ENCODE peak calls at places on chromosomes 13 and 19, in eight cellular contexts. One of them, this sample, is unnamed.

GRCh38 chr13:106083620-106084350 is 451.7 kb downstream of the EFNB2 start:
- DNase-seq in dorsolateral prefrontal cortex: peak
- DNase-seq in progenitor cell of endocrine pancreas: no peak
- DNase-seq in bronchial epithelial cell: peak
- DNase-seq in breast epithelium: no peak
- DNase-seq in choroid plexus epithelial cell: peak
- DNase-seq in epithelial cell of esophagus: peak
- DNase-seq in tibial nerve: no peak
- DNase-seq in this sample: peak

GRCh38 chr13:42569576-42570344 is 4.2 kb upstream of the TNFSF11 start:
- DNase-seq in breast epithelium: no peak
- DNase-seq in tibial nerve: no peak
- DNase-seq in progenitor cell of endocrine pancreas: no peak
- DNase-seq in choroid plexus epithelial cell: no peak
- DNase-seq in epithelial cell of esophagus: no peak
- DNase-seq in dorsolateral prefrontal cortex: no peak
- DNase-seq in bronchial epithelial cell: no peak
- DNase-seq in this sample: no peak

GRCh38 chr13:30818323-30818960 is 83.1 kb downstream of the ALOX5AP start:
- DNase-seq in epithelial cell of esophagus: peak
- DNase-seq in bronchial epithelial cell: peak
- DNase-seq in dorsolateral prefrontal cortex: no peak
- DNase-seq in tibial nerve: no peak
- DNase-seq in progenitor cell of endocrine pancreas: no peak
- DNase-seq in breast epithelium: no peak
- DNase-seq in choroid plexus epithelial cell: peak
- DNase-seq in this sample: peak

GRCh38 chr13:40116008-40116407 is 460.5 kb downstream of the COG6 start:
- DNase-seq in bronchial epithelial cell: peak
- DNase-seq in tibial nerve: peak
- DNase-seq in progenitor cell of endocrine pancreas: no peak
- DNase-seq in breast epithelium: no peak
- DNase-seq in epithelial cell of esophagus: peak
- DNase-seq in dorsolateral prefrontal cortex: no peak
- DNase-seq in choroid plexus epithelial cell: peak
- DNase-seq in this sample: peak

GRCh38 chr13:95494082-95494681 is 58.3 kb upstream of the CLDN10 start:
- DNase-seq in tibial nerve: peak
- DNase-seq in breast epithelium: no peak
- DNase-seq in progenitor cell of endocrine pancreas: no peak
- DNase-seq in dorsolateral prefrontal cortex: no peak
- DNase-seq in choroid plexus epithelial cell: peak
- DNase-seq in bronchial epithelial cell: peak
- DNase-seq in epithelial cell of esophagus: peak
- DNase-seq in this sample: peak

GRCh38 chr13:38879278-38879677 is 111.4 kb downstream of the STOML3 start:
- DNase-seq in tibial nerve: no peak
- DNase-seq in dorsolateral prefrontal cortex: no peak
- DNase-seq in progenitor cell of endocrine pancreas: no peak
- DNase-seq in choroid plexus epithelial cell: peak
- DNase-seq in bronchial epithelial cell: no peak
- DNase-seq in breast epithelium: no peak
- DNase-seq in epithelial cell of esophagus: no peak
- DNase-seq in this sample: peak

GRCh38 chr19:48632692-48633147 is 4.5 kb downstream of the DBP start:
- DNase-seq in tibial nerve: no peak
- DNase-seq in bronchial epithelial cell: peak
- DNase-seq in dorsolateral prefrontal cortex: no peak
- DNase-seq in choroid plexus epithelial cell: no peak
- DNase-seq in breast epithelium: no peak
- DNase-seq in progenitor cell of endocrine pancreas: no peak
- DNase-seq in epithelial cell of esophagus: peak
- DNase-seq in this sample: no peak

GRCh38 chr19:751501-752341 is 809 bp downstream of the MISP start:
- DNase-seq in tibial nerve: no peak
- DNase-seq in progenitor cell of endocrine pancreas: no peak
- DNase-seq in epithelial cell of esophagus: peak
- DNase-seq in breast epithelium: no peak
- DNase-seq in bronchial epithelial cell: peak
- DNase-seq in dorsolateral prefrontal cortex: no peak
- DNase-seq in choroid plexus epithelial cell: peak
- DNase-seq in this sample: peak

GRCh38 chr13:90675129-90675528 is 672.4 kb upstream of the MIR17HG start:
- DNase-seq in dorsolateral prefrontal cortex: no peak
- DNase-seq in epithelial cell of esophagus: no peak
- DNase-seq in progenitor cell of endocrine pancreas: no peak
- DNase-seq in bronchial epithelial cell: no peak
- DNase-seq in choroid plexus epithelial cell: no peak
- DNase-seq in tibial nerve: no peak
- DNase-seq in breast epithelium: no peak
- DNase-seq in this sample: peak

GRCh38 chr13:26961890-26962615 is 201.5 kb upstream of the GPR12 start:
- DNase-seq in breast epithelium: no peak
- DNase-seq in tibial nerve: no peak
- DNase-seq in epithelial cell of esophagus: no peak
- DNase-seq in bronchial epithelial cell: no peak
- DNase-seq in choroid plexus epithelial cell: no peak
- DNase-seq in progenitor cell of endocrine pancreas: peak
- DNase-seq in dorsolateral prefrontal cortex: no peak
- DNase-seq in this sample: no peak

GRCh38 chr13:57644106-57644505 is 12.6 kb downstream of the PCDH17 start:
- DNase-seq in dorsolateral prefrontal cortex: no peak
- DNase-seq in epithelial cell of esophagus: no peak
- DNase-seq in breast epithelium: no peak
- DNase-seq in tibial nerve: no peak
- DNase-seq in bronchial epithelial cell: no peak
- DNase-seq in progenitor cell of endocrine pancreas: no peak
- DNase-seq in choroid plexus epithelial cell: no peak
- DNase-seq in this sample: no peak

GRCh38 chr19:2532252-2533071 is 56.5 kb downstream of the GADD45B start:
- DNase-seq in progenitor cell of endocrine pancreas: no peak
- DNase-seq in breast epithelium: no peak
- DNase-seq in epithelial cell of esophagus: peak
- DNase-seq in bronchial epithelial cell: peak
- DNase-seq in tibial nerve: no peak
- DNase-seq in dorsolateral prefrontal cortex: no peak
- DNase-seq in choroid plexus epithelial cell: peak
- DNase-seq in this sample: peak

GRCh38 chr13:43433691-43434121 is 353.1 kb downstream of the ENOX1 start:
- DNase-seq in dorsolateral prefrontal cortex: no peak
- DNase-seq in epithelial cell of esophagus: no peak
- DNase-seq in breast epithelium: no peak
- DNase-seq in choroid plexus epithelial cell: peak
- DNase-seq in tibial nerve: no peak
- DNase-seq in bronchial epithelial cell: no peak
- DNase-seq in progenitor cell of endocrine pancreas: no peak
- DNase-seq in this sample: no peak

DNA sequence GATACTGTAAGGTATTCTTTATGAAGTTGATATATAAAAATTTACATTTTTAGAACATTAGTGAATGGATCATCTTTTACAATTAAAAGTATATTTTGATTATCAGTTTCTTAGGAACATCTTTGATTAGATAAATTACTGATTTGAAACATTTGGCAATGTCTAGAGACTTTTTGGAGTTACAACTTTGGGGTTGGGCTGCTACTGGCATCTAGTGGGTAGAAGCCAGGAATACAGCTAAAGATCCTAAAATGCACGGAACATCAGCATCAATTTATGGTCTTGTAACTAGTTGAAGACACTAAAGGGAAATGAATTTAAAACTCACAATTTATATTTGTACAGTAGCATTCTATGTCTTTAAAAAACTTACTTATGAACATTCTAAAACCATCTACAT is 19.9 kb downstream of the POMP start:
- DNase-seq in tibial nerve: no peak
- DNase-seq in epithelial cell of esophagus: no peak
- DNase-seq in bronchial epithelial cell: no peak
- DNase-seq in dorsolateral prefrontal cortex: no peak
- DNase-seq in progenitor cell of endocrine pancreas: no peak
- DNase-seq in choroid plexus epithelial cell: peak
- DNase-seq in breast epithelium: no peak
- DNase-seq in this sample: no peak
- TF ChIP-seq CTCF in tibial nerve: no peak
- TF ChIP-seq CTCF in epithelial cell of esophagus: no peak
- TF ChIP-seq CTCF in bronchial epithelial cell: no peak
- TF ChIP-seq CTCF in dorsolateral prefrontal cortex: no peak
- TF ChIP-seq CTCF in progenitor cell of endocrine pancreas: peak
- TF ChIP-seq CTCF in choroid plexus epithelial cell: peak
- TF ChIP-seq CTCF in breast epithelium: no peak
- TF ChIP-seq CTCF in this sample: no peak

GRCh38 chr13:108267338-108267737 is 2.2 kb upstream of the TNFSF13B start:
- DNase-seq in tibial nerve: no peak
- DNase-seq in breast epithelium: no peak
- DNase-seq in bronchial epithelial cell: no peak
- DNase-seq in choroid plexus epithelial cell: no peak
- DNase-seq in dorsolateral prefrontal cortex: no peak
- DNase-seq in progenitor cell of endocrine pancreas: no peak
- DNase-seq in epithelial cell of esophagus: no peak
- DNase-seq in this sample: no peak

GRCh38 chr13:108270442-108270841 is 924 bp downstream of the TNFSF13B start:
- DNase-seq in progenitor cell of endocrine pancreas: no peak
- DNase-seq in bronchial epithelial cell: no peak
- DNase-seq in choroid plexus epithelial cell: no peak
- DNase-seq in tibial nerve: no peak
- DNase-seq in breast epithelium: no peak
- DNase-seq in epithelial cell of esophagus: no peak
- DNase-seq in dorsolateral prefrontal cortex: no peak
- DNase-seq in this sample: no peak

GRCh38 chr13:108272333-108272732 is 2.8 kb downstream of the TNFSF13B start:
- DNase-seq in epithelial cell of esophagus: peak
- DNase-seq in tibial nerve: no peak
- DNase-seq in choroid plexus epithelial cell: peak
- DNase-seq in bronchial epithelial cell: peak
- DNase-seq in breast epithelium: no peak
- DNase-seq in dorsolateral prefrontal cortex: no peak
- DNase-seq in progenitor cell of endocrine pancreas: no peak
- DNase-seq in this sample: no peak

GRCh38 chr13:108268713-108269112 is 805 bp upstream of the TNFSF13B start:
- DNase-seq in choroid plexus epithelial cell: no peak
- DNase-seq in epithelial cell of esophagus: no peak
- DNase-seq in bronchial epithelial cell: no peak
- DNase-seq in tibial nerve: no peak
- DNase-seq in breast epithelium: no peak
- DNase-seq in progenitor cell of endocrine pancreas: no peak
- DNase-seq in dorsolateral prefrontal cortex: no peak
- DNase-seq in this sample: no peak

GRCh38 chr13:108269601-108270328 is at the start of gene TNFSF13B:
- DNase-seq in tibial nerve: no peak
- DNase-seq in bronchial epithelial cell: no peak
- DNase-seq in epithelial cell of esophagus: peak
- DNase-seq in dorsolateral prefrontal cortex: peak
- DNase-seq in choroid plexus epithelial cell: peak
- DNase-seq in breast epithelium: no peak
- DNase-seq in progenitor cell of endocrine pancreas: peak
- DNase-seq in this sample: no peak
- TF ChIP-seq CTCF in tibial nerve: no peak
- TF ChIP-seq CTCF in bronchial epithelial cell: no peak
- TF ChIP-seq CTCF in epithelial cell of esophagus: no peak
- TF ChIP-seq CTCF in dorsolateral prefrontal cortex: no peak
- TF ChIP-seq CTCF in choroid plexus epithelial cell: no peak
- TF ChIP-seq CTCF in breast epithelium: no peak
- TF ChIP-seq CTCF in progenitor cell of endocrine pancreas: peak
- TF ChIP-seq CTCF in this sample: no peak

GRCh38 chr19:32104465-32105235 is 240.8 kb upstream of the ZNF507 start:
- DNase-seq in progenitor cell of endocrine pancreas: peak
- DNase-seq in choroid plexus epithelial cell: no peak
- DNase-seq in dorsolateral prefrontal cortex: no peak
- DNase-seq in epithelial cell of esophagus: no peak
- DNase-seq in tibial nerve: no peak
- DNase-seq in bronchial epithelial cell: peak
- DNase-seq in breast epithelium: no peak
- DNase-seq in this sample: peak
- TF ChIP-seq CTCF in progenitor cell of endocrine pancreas: peak
- TF ChIP-seq CTCF in choroid plexus epithelial cell: no peak
- TF ChIP-seq CTCF in dorsolateral prefrontal cortex: no peak
- TF ChIP-seq CTCF in epithelial cell of esophagus: no peak
- TF ChIP-seq CTCF in tibial nerve: no peak
- TF ChIP-seq CTCF in bronchial epithelial cell: no peak
- TF ChIP-seq CTCF in breast epithelium: no peak
- TF ChIP-seq CTCF in this sample: no peak

GRCh38 chr13:51781246-51782022 is 22.5 kb downstream of the DHRS12 start:
- DNase-seq in choroid plexus epithelial cell: peak
- DNase-seq in tibial nerve: no peak
- DNase-seq in epithelial cell of esophagus: peak
- DNase-seq in dorsolateral prefrontal cortex: no peak
- DNase-seq in breast epithelium: no peak
- DNase-seq in bronchial epithelial cell: peak
- DNase-seq in progenitor cell of endocrine pancreas: no peak
- DNase-seq in this sample: no peak
- TF ChIP-seq CTCF in choroid plexus epithelial cell: peak
- TF ChIP-seq CTCF in tibial nerve: no peak
- TF ChIP-seq CTCF in epithelial cell of esophagus: peak
- TF ChIP-seq CTCF in dorsolateral prefrontal cortex: peak
- TF ChIP-seq CTCF in breast epithelium: peak
- TF ChIP-seq CTCF in bronchial epithelial cell: peak
- TF ChIP-seq CTCF in progenitor cell of endocrine pancreas: peak
- TF ChIP-seq CTCF in this sample: peak

DNA sequence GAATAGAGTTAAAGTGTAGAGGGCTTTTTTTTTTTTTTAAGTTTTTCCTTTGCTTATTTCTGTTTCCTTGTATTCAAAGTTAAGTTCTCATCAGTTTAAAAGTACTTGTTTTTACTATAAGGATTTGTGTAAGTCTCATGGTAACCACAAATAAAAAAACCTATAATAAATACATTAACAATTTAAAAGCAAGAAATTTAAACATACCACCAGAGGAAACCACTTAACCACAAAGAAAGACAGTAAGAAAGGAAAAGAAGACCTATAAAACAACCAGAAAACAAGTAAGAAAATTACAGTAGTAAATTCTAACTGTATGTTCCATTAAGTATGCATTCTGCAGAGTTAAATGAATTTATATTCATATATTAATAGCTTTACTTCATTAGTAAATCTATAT is 999.1 kb upstream of the ATXN8OS start:
- DNase-seq in breast epithelium: no peak
- DNase-seq in dorsolateral prefrontal cortex: no peak
- DNase-seq in tibial nerve: no peak
- DNase-seq in bronchial epithelial cell: no peak
- DNase-seq in progenitor cell of endocrine pancreas: no peak
- DNase-seq in choroid plexus epithelial cell: no peak
- DNase-seq in epithelial cell of esophagus: no peak
- DNase-seq in this sample: no peak
- TF ChIP-seq CTCF in breast epithelium: no peak
- TF ChIP-seq CTCF in dorsolateral prefrontal cortex: no peak
- TF ChIP-seq CTCF in tibial nerve: no peak
- TF ChIP-seq CTCF in bronchial epithelial cell: no peak
- TF ChIP-seq CTCF in progenitor cell of endocrine pancreas: no peak
- TF ChIP-seq CTCF in choroid plexus epithelial cell: no peak
- TF ChIP-seq CTCF in epithelial cell of esophagus: no peak
- TF ChIP-seq CTCF in this sample: no peak

GRCh38 chr19:50607874-50608785 is 31.6 kb downstream of the SYT3 start:
- DNase-seq in epithelial cell of esophagus: peak
- DNase-seq in tibial nerve: peak
- DNase-seq in progenitor cell of endocrine pancreas: peak
- DNase-seq in choroid plexus epithelial cell: peak
- DNase-seq in breast epithelium: peak
- DNase-seq in bronchial epithelial cell: peak
- DNase-seq in dorsolateral prefrontal cortex: peak
- DNase-seq in this sample: peak
- TF ChIP-seq CTCF in epithelial cell of esophagus: no peak
- TF ChIP-seq CTCF in tibial nerve: no peak
- TF ChIP-seq CTCF in progenitor cell of endocrine pancreas: peak
- TF ChIP-seq CTCF in choroid plexus epithelial cell: no peak
- TF ChIP-seq CTCF in breast epithelium: no peak
- TF ChIP-seq CTCF in bronchial epithelial cell: no peak
- TF ChIP-seq CTCF in dorsolateral prefrontal cortex: peak
- TF ChIP-seq CTCF in this sample: peak